ENCODE peak calls at places on chromosomes 3 and 15, in ten cellular contexts. K is choroid plexus epithelial cell, U is mucosa of descending colon, R is cardiac fibroblast, J is AG10803, Y is GM13977, L is lower leg skin, A is osteoblast, N is MCF 10A, M is fibroblast of pulmonary artery. D is an unnamed sample.

GRCh38 chr15:59180946-59181345 is 25.7 kb upstream of the LDHAL6B start:
- DNase-seq in K (peak), U (no peak), R (peak), J (peak), Y (no peak), L (no peak), A (peak), N (no peak), M (peak), D (no peak)

GRCh38 chr15:89971592-89971997 is 29.5 kb upstream of the ZNF710 start:
- DNase-seq in K (peak), U (peak), R (peak), J (peak), Y (peak), L (no peak), A (peak), N (peak), M (peak), D (peak)

GRCh38 chr15:58228708-58229107 is 90.5 kb downstream of the AQP9 start:
- DNase-seq in K (peak), U (no peak), R (peak), J (peak), Y (no peak), L (no peak), A (no peak), N (no peak), M (peak), D (no peak)

GRCh38 chr3:107846282-107846852 is 244.5 kb downstream of the CD47 start:
- DNase-seq in K (peak), U (peak), R (peak), J (peak), Y (peak), L (peak), A (peak), N (peak), M (peak), D (no peak)

GRCh38 chr15:34889486-34889885 is 80.1 kb downstream of the AQR start:
- DNase-seq in K (peak), U (no peak), R (peak), J (peak), Y (no peak), L (no peak), A (no peak), N (peak), M (peak), D (no peak)

GRCh38 chr3:127982155-127982554 is 67.1 kb downstream of the KBTBD12 start:
- DNase-seq in K (no peak), U (no peak), R (no peak), J (no peak), Y (no peak), L (no peak), A (no peak), N (no peak), M (no peak), D (no peak)

GRCh38 chr15:92878593-92879053 is 21.5 kb upstream of the CHD2 start:
- DNase-seq in K (no peak), U (no peak), R (no peak), J (no peak), Y (no peak), L (no peak), A (no peak), N (no peak), M (no peak), D (no peak)

GRCh38 chr3:119293761-119294401 is at the start of gene ARHGAP31:
- DNase-seq in K (peak), U (peak), R (peak), J (peak), Y (peak), L (peak), A (peak), N (peak), M (peak), D (peak)

GRCh38 chr3:97917813-97918536 is 54.3 kb downstream of the RIOX2 start:
- DNase-seq in K (peak), U (no peak), R (peak), J (peak), Y (no peak), L (no peak), A (no peak), N (peak), M (peak), D (no peak)

GRCh38 chr3:45688194-45688881 is 858 bp upstream of the SACM1L start:
- DNase-seq in K (peak), U (peak), R (no peak), J (no peak), Y (peak), L (no peak), A (no peak), N (peak), M (no peak), D (peak)

GRCh38 chr15:99986297-99987118 is 253.3 kb upstream of the LYSMD4 start:
- DNase-seq in K (peak), U (no peak), R (no peak), J (no peak), Y (no peak), L (no peak), A (peak), N (no peak), M (no peak), D (no peak)

GRCh38 chr15:58425185-58425584 is 6.6 kb upstream of the LIPC start:
- DNase-seq in K (no peak), U (no peak), R (no peak), J (no peak), Y (no peak), L (no peak), A (no peak), N (no peak), M (no peak), D (no peak)

GRCh38 chr3:73060302-73060723 is 1.1 kb upstream of the EBLN2 start:
- DNase-seq in K (peak), U (no peak), R (peak), J (peak), Y (no peak), L (no peak), A (no peak), N (no peak), M (no peak), D (no peak)

GRCh38 chr3:88013592-88013991 is 45.2 kb downstream of the CGGBP1 start:
- DNase-seq in K (no peak), U (no peak), R (no peak), J (no peak), Y (no peak), L (no peak), A (no peak), N (no peak), M (no peak), D (no peak)

GRCh38 chr3:183515968-183516851 is 39.3 kb downstream of the KLHL6 start:
- DNase-seq in K (no peak), U (peak), R (no peak), J (no peak), Y (peak), L (no peak), A (no peak), N (no peak), M (no peak), D (peak)

GRCh38 chr15:40320409-40320808 is 3.1 kb upstream of the INAFM2 start:
- DNase-seq in K (no peak), U (no peak), R (no peak), J (no peak), Y (no peak), L (no peak), A (no peak), N (no peak), M (no peak), D (no peak)

GRCh38 chr3:94195381-94195780 is 132.5 kb downstream of the NSUN3 start:
- DNase-seq in K (no peak), U (no peak), R (no peak), J (no peak), Y (no peak), L (no peak), A (no peak), N (no peak), M (no peak), D (no peak)

GRCh38 chr3:187823802-187824201 is 78.5 kb upstream of the BCL6 start:
- DNase-seq in K (no peak), U (no peak), R (no peak), J (no peak), Y (no peak), L (no peak), A (no peak), N (no peak), M (no peak), D (no peak)

GRCh38 chr3:132561003-132561402 is 36.1 kb upstream of the ACKR4 start:
- DNase-seq in K (no peak), U (no peak), R (no peak), J (no peak), Y (no peak), L (no peak), A (no peak), N (no peak), M (no peak), D (no peak)
- TF ChIP-seq CTCF in K (no peak), U (no peak), R (no peak), J (no peak), Y (no peak), L (no peak), A (no peak), N (no peak), M (no peak), D (no peak)

GRCh38 chr3:111081008-111081545 is 9.5 kb downstream of the NECTIN3 start:
- DNase-seq in K (peak), U (no peak), R (peak), J (peak), Y (no peak), L (no peak), A (peak), N (no peak), M (peak), D (no peak)

GRCh38 chr3:111077384-111077783 is 5.8 kb downstream of the NECTIN3 start:
- DNase-seq in K (no peak), U (peak), R (no peak), J (no peak), Y (no peak), L (no peak), A (no peak), N (no peak), M (no peak), D (no peak)

GRCh38 chr3:111076732-111077131 is 5.1 kb downstream of the NECTIN3 start:
- DNase-seq in K (no peak), U (no peak), R (no peak), J (no peak), Y (no peak), L (no peak), A (no peak), N (no peak), M (no peak), D (no peak)

GRCh38 chr3:111084911-111085310 is 13.3 kb downstream of the NECTIN3 start:
- DNase-seq in K (no peak), U (no peak), R (no peak), J (no peak), Y (no peak), L (no peak), A (no peak), N (no peak), M (no peak), D (no peak)

GRCh38 chr3:111080357-111080937 is 8.8 kb downstream of the NECTIN3 start:
- DNase-seq in K (peak), U (no peak), R (peak), J (peak), Y (no peak), L (no peak), A (no peak), N (peak), M (peak), D (no peak)
- TF ChIP-seq CTCF in K (peak), U (no peak), R (peak), J (peak), Y (peak), L (no peak), A (peak), N (peak), M (peak), D (peak)

DNA sequence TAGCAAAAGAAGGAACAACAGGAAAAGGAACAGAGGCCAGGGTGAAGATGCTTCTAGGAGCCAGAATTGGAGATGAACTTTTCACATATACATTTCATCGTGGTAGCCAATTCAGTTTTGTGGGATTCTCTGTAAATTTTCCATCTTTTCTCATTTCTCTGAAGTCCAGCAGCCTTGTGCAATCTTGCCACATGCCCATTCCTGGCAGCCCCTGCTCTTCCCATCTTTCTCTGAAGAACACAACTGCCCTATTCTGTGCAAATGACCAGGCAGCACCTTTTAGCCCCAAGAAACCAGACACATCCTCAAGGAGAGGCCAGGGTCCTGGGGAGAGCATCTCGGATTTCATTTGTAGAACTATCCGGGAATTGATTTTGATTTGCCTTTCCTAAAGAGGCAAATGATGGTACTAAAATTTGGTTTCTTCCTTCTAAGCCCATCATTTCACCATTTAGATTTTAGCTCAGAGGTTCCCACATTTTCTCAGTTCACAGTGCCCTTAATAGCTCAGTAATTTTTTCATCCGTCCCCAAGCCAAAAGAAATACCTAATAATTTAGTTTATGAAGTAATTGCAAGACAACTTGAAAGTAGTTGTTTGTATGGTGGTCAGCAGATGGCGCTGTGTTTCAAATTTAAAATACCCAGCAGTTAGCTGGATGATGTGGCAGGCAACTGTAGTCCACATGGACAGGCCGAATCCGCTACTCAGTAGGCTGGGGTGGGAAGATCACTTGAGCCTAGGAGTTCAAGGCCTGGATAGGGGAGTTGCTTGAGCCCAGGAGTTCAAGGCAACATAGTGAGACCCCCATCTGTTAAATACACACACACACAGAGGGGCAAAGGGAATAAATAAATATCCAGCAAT is 61.3 kb upstream of the ACKR4 start:
- DNase-seq in K (peak), U (peak), R (peak), J (peak), Y (peak), L (peak), A (no peak), N (peak), M (peak), D (no peak)
- TF ChIP-seq CTCF in K (peak), U (peak), R (peak), J (peak), Y (peak), L (no peak), A (peak), N (peak), M (peak), D (peak)

GRCh38 chr3:156174229-156174847 is 54.0 kb downstream of the KCNAB1 start:
- DNase-seq in K (peak), U (no peak), R (peak), J (peak), Y (no peak), L (no peak), A (peak), N (peak), M (peak), D (no peak)

GRCh38 chr3:156172536-156172935 is 52.2 kb downstream of the KCNAB1 start:
- DNase-seq in K (no peak), U (no peak), R (no peak), J (no peak), Y (no peak), L (no peak), A (peak), N (no peak), M (no peak), D (no peak)

GRCh38 chr3:156176629-156177210 is 56.3 kb downstream of the KCNAB1 start:
- DNase-seq in K (no peak), U (no peak), R (no peak), J (no peak), Y (no peak), L (no peak), A (peak), N (no peak), M (no peak), D (no peak)

GRCh38 chr3:156175570-156175969 is 55.2 kb downstream of the KCNAB1 start:
- DNase-seq in K (no peak), U (no peak), R (peak), J (peak), Y (no peak), L (no peak), A (peak), N (peak), M (no peak), D (no peak)

DNA sequence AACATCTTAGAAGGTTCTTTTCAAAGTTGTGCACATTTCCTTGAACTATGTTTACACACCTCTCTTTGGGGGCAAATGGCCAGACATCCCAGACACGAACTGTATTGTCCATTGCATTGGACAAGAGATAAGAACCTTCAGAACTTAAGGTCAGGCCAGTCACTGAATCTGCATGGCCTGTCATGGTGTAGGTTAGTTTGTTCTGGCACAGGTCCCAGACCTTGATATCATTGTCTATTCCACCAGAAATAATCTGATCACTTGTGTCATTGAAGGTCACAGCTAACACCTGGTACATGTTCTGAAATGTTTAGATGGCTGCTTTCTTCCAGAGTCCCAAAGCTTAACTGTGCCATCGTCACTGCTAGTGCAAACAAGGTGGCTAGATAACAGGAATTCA is 55.7 kb downstream of the KCNAB1 start:
- DNase-seq in K (no peak), U (no peak), R (no peak), J (no peak), Y (no peak), L (no peak), A (no peak), N (no peak), M (no peak), D (no peak)
- TF ChIP-seq CTCF in K (no peak), U (no peak), R (no peak), J (no peak), Y (no peak), L (no peak), A (no peak), N (no peak), M (no peak), D (no peak)

D was measured in GM06990.